ENCODE peak calls at places on chromosomes 2 and 18, in four cellular contexts. One of them, this sample, is unnamed. For H3K4me1, the result is how much of the 10 kb centered on the place peaks cover.

GRCh38 chr18:13611058-13611615 is 115.2 kb downstream of the FAM210A start:
- DNase-seq in adrenal gland: peak
- DNase-seq in esophagus squamous epithelium: no peak
- DNase-seq in heart left ventricle: peak
- DNase-seq in this sample: no peak

GRCh38 chr18:50704541-50704940 is 115.3 kb downstream of the MRO start:
- DNase-seq in adrenal gland: no peak
- DNase-seq in esophagus squamous epithelium: no peak
- DNase-seq in heart left ventricle: no peak
- DNase-seq in this sample: no peak

GRCh38 chr18:79826966-79827365 is 29.2 kb downstream of the KCNG2 start:
- DNase-seq in adrenal gland: no peak
- DNase-seq in esophagus squamous epithelium: no peak
- DNase-seq in heart left ventricle: no peak
- DNase-seq in this sample: no peak

GRCh38 chr18:72999971-73000607 is 132.3 kb upstream of the NETO1 start:
- DNase-seq in adrenal gland: no peak
- DNase-seq in esophagus squamous epithelium: no peak
- DNase-seq in heart left ventricle: no peak
- DNase-seq in this sample: no peak

GRCh38 chr18:21632393-21632792 is 20.3 kb downstream of the SNRPD1 start:
- DNase-seq in adrenal gland: no peak
- DNase-seq in esophagus squamous epithelium: no peak
- DNase-seq in heart left ventricle: no peak
- DNase-seq in this sample: no peak

GRCh38 chr2:39718483-39718882 is 52.8 kb downstream of the TMEM178A start:
- DNase-seq in adrenal gland: no peak
- DNase-seq in esophagus squamous epithelium: no peak
- DNase-seq in heart left ventricle: no peak
- DNase-seq in this sample: no peak

GRCh38 chr2:170165129-170165528 is 12.8 kb upstream of the MYO3B start:
- DNase-seq in adrenal gland: no peak
- DNase-seq in esophagus squamous epithelium: no peak
- DNase-seq in heart left ventricle: no peak
- DNase-seq in this sample: no peak

GRCh38 chr2:210816769-210817168 is 260.4 kb downstream of the CPS1 start:
- DNase-seq in adrenal gland: no peak
- DNase-seq in esophagus squamous epithelium: no peak
- DNase-seq in heart left ventricle: no peak
- DNase-seq in this sample: no peak

GRCh38 chr2:219249203-219249980 is 3.7 kb upstream of the TUBA4B start:
- DNase-seq in adrenal gland: peak
- DNase-seq in esophagus squamous epithelium: no peak
- DNase-seq in heart left ventricle: peak
- DNase-seq in this sample: peak

GRCh38 chr2:47269316-47270232 is 114.5 kb upstream of the STPG4 start:
- DNase-seq in adrenal gland: peak
- DNase-seq in esophagus squamous epithelium: no peak
- DNase-seq in heart left ventricle: peak
- DNase-seq in this sample: no peak

GRCh38 chr2:63712748-63713147 is 124.0 kb downstream of the MDH1 start:
- DNase-seq in adrenal gland: peak
- DNase-seq in esophagus squamous epithelium: no peak
- DNase-seq in heart left ventricle: no peak
- DNase-seq in this sample: no peak

GRCh38 chr18:75127143-75128021 is 81.6 kb downstream of the PTGR3 start:
- DNase-seq in adrenal gland: no peak
- DNase-seq in esophagus squamous epithelium: no peak
- DNase-seq in heart left ventricle: no peak
- DNase-seq in this sample: no peak

GRCh38 chr18:23798824-23799223 is 109.6 kb downstream of the LAMA3 start:
- DNase-seq in adrenal gland: no peak
- DNase-seq in esophagus squamous epithelium: no peak
- DNase-seq in heart left ventricle: no peak
- DNase-seq in this sample: no peak

GRCh38 chr2:179965291-179965690 is 41.8 kb downstream of the CWC22 start:
- DNase-seq in adrenal gland: no peak
- DNase-seq in esophagus squamous epithelium: no peak
- DNase-seq in heart left ventricle: no peak
- DNase-seq in this sample: no peak

GRCh38 chr2:235201796-235202195 is 250.0 kb downstream of the SH3BP4 start:
- DNase-seq in adrenal gland: no peak
- DNase-seq in esophagus squamous epithelium: no peak
- DNase-seq in heart left ventricle: no peak
- DNase-seq in this sample: no peak

GRCh38 chr2:179020156-179020750 is 29.7 kb downstream of the CCDC141 start:
- DNase-seq in adrenal gland: peak
- DNase-seq in esophagus squamous epithelium: no peak
- DNase-seq in heart left ventricle: no peak
- DNase-seq in this sample: peak

GRCh38 chr18:2908166-2908945 is 61.5 kb downstream of the EMILIN2 start:
- DNase-seq in adrenal gland: no peak
- DNase-seq in esophagus squamous epithelium: no peak
- DNase-seq in heart left ventricle: no peak
- DNase-seq in this sample: no peak

GRCh38 chr2:100588071-100588786 is 25.4 kb downstream of the PDCL3 start:
- DNase-seq in adrenal gland: no peak
- DNase-seq in esophagus squamous epithelium: no peak
- DNase-seq in heart left ventricle: no peak
- DNase-seq in this sample: peak

GRCh38 chr2:66430195-66430905 is 4.6 kb upstream of the MEIS1 start:
- DNase-seq in adrenal gland: no peak
- DNase-seq in esophagus squamous epithelium: no peak
- DNase-seq in heart left ventricle: no peak
- DNase-seq in this sample: no peak

GRCh38 chr18:79930020-79930642 is 21.3 kb downstream of the SLC66A2 start:
- DNase-seq in adrenal gland: no peak
- DNase-seq in esophagus squamous epithelium: no peak
- DNase-seq in heart left ventricle: no peak
- DNase-seq in this sample: no peak

GRCh38 chr2:174775586-174775985 is 11.3 kb upstream of the CHRNA1 start:
- DNase-seq in adrenal gland: no peak
- DNase-seq in esophagus squamous epithelium: no peak
- DNase-seq in heart left ventricle: no peak
- DNase-seq in this sample: no peak

GRCh38 chr2:97775074-97775473 is 61.7 kb downstream of the ZAP70 start:
- DNase-seq in adrenal gland: no peak
- DNase-seq in esophagus squamous epithelium: no peak
- DNase-seq in heart left ventricle: no peak
- DNase-seq in this sample: no peak

GRCh38 chr18:14746897-14747296 is 1.1 kb upstream of the ANKRD30B start:
- DNase-seq in adrenal gland: no peak
- DNase-seq in esophagus squamous epithelium: no peak
- DNase-seq in heart left ventricle: no peak
- DNase-seq in this sample: no peak

GRCh38 chr2:24015562-24016375 is 5.9 kb downstream of the MFSD2B start:
- DNase-seq in adrenal gland: no peak
- DNase-seq in esophagus squamous epithelium: no peak
- DNase-seq in heart left ventricle: no peak
- DNase-seq in this sample: no peak

GRCh38 chr18:452801-453200 is 47.7 kb downstream of the COLEC12 start:
- DNase-seq in adrenal gland: no peak
- DNase-seq in esophagus squamous epithelium: no peak
- DNase-seq in heart left ventricle: no peak
- DNase-seq in this sample: no peak

GRCh38 chr2:38591152-38591551 is 11.6 kb downstream of the HNRNPLL start:
- DNase-seq in adrenal gland: no peak
- DNase-seq in esophagus squamous epithelium: no peak
- DNase-seq in heart left ventricle: no peak
- DNase-seq in this sample: no peak

GRCh38 chr2:38596229-38596628 is 6.5 kb downstream of the HNRNPLL start:
- DNase-seq in adrenal gland: no peak
- DNase-seq in esophagus squamous epithelium: no peak
- DNase-seq in heart left ventricle: no peak
- DNase-seq in this sample: no peak

GRCh38 chr2:38597115-38597514 is 5.6 kb downstream of the HNRNPLL start:
- DNase-seq in adrenal gland: no peak
- DNase-seq in esophagus squamous epithelium: no peak
- DNase-seq in heart left ventricle: no peak
- DNase-seq in this sample: no peak

GRCh38 chr2:38590053-38590452 is 12.7 kb downstream of the HNRNPLL start:
- DNase-seq in adrenal gland: no peak
- DNase-seq in esophagus squamous epithelium: no peak
- DNase-seq in heart left ventricle: no peak
- DNase-seq in this sample: no peak

DNA sequence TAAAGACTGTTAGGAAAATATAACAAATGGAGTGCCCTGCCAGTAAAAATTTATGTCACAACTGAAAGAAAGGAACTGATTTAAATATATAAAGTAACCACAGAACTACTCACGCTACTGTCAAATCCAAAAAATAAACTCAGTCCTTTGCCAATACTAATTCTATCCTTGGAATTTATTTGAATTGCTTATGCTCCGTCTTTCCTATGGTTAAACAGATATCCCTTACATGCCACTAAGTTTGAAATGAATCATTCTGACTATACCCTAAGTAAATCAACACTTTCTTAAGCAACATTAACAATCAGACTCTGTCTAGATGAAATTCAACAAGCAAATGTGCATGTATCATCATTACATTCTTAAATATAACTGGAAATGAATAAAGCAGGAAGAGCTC is 9.8 kb downstream of the HNRNPLL start:
- DNase-seq in adrenal gland: no peak
- DNase-seq in esophagus squamous epithelium: no peak
- DNase-seq in heart left ventricle: no peak
- DNase-seq in this sample: no peak
- H3K4me1 ChIP-seq in adrenal gland: under half
- H3K4me1 ChIP-seq in esophagus squamous epithelium: under half
- H3K4me1 ChIP-seq in heart left ventricle: half or more
- H3K4me1 ChIP-seq in this sample: half or more

GRCh38 chr2:240957656-240958365 is 40.6 kb upstream of the SNED1 start:
- DNase-seq in adrenal gland: peak
- DNase-seq in esophagus squamous epithelium: no peak
- DNase-seq in heart left ventricle: peak
- DNase-seq in this sample: no peak

GRCh38 chr2:240955306-240956101 is 42.9 kb upstream of the SNED1 start:
- DNase-seq in adrenal gland: no peak
- DNase-seq in esophagus squamous epithelium: no peak
- DNase-seq in heart left ventricle: peak
- DNase-seq in this sample: no peak

GRCh38 chr2:240958366-240959213 is 39.8 kb upstream of the SNED1 start:
- DNase-seq in adrenal gland: no peak
- DNase-seq in esophagus squamous epithelium: no peak
- DNase-seq in heart left ventricle: peak
- DNase-seq in this sample: no peak

GRCh38 chr2:240956161-240956934 is 42.1 kb upstream of the SNED1 start:
- DNase-seq in adrenal gland: no peak
- DNase-seq in esophagus squamous epithelium: no peak
- DNase-seq in heart left ventricle: peak
- DNase-seq in this sample: no peak

GRCh38 chr2:240956935-240957655 is 41.3 kb upstream of the SNED1 start:
- DNase-seq in adrenal gland: no peak
- DNase-seq in esophagus squamous epithelium: no peak
- DNase-seq in heart left ventricle: peak
- DNase-seq in this sample: no peak
- H3K27ac ChIP-seq in adrenal gland: no peak
- H3K27ac ChIP-seq in esophagus squamous epithelium: no peak
- H3K27ac ChIP-seq in heart left ventricle: peak
- H3K27ac ChIP-seq in this sample: no peak

GRCh38 chr2:55163895-55164509 is 68.1 kb downstream of the CLHC1 start:
- DNase-seq in adrenal gland: no peak
- DNase-seq in esophagus squamous epithelium: no peak
- DNase-seq in heart left ventricle: no peak
- DNase-seq in this sample: no peak
- H3K4me1 ChIP-seq in adrenal gland: under half
- H3K4me1 ChIP-seq in esophagus squamous epithelium: under half
- H3K4me1 ChIP-seq in heart left ventricle: under half
- H3K4me1 ChIP-seq in this sample: under half

DNA sequence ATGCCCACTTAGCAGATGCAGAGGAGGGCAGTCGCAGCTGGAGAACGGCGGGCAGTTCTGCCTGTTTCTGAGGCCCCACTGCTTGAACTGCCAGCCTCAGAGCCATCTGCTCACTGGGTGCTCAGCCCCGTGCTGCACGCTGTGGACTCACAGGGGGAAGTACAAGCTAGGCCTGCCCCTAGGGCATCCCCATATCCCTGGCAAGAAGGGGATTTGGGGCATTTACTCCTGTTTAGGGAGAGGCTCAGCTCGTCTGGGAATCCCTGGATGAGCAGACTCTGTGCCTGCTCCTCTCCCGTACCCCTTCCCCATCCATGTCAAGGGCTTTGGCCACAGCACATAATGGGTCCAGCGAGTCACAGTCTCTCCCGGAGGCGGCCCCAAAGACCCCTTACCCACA is 169.8 kb upstream of the PKDCC start:
- DNase-seq in adrenal gland: no peak
- DNase-seq in esophagus squamous epithelium: no peak
- DNase-seq in heart left ventricle: no peak
- DNase-seq in this sample: no peak
- H3K27ac ChIP-seq in adrenal gland: no peak
- H3K27ac ChIP-seq in esophagus squamous epithelium: no peak
- H3K27ac ChIP-seq in heart left ventricle: no peak
- H3K27ac ChIP-seq in this sample: no peak

GRCh38 chr2:212811036-212811805 is 272.6 kb upstream of the ERBB4 start:
- DNase-seq in adrenal gland: no peak
- DNase-seq in esophagus squamous epithelium: no peak
- DNase-seq in heart left ventricle: no peak
- DNase-seq in this sample: no peak
- H3K4me1 ChIP-seq in adrenal gland: under half
- H3K4me1 ChIP-seq in esophagus squamous epithelium: under half
- H3K4me1 ChIP-seq in heart left ventricle: under half
- H3K4me1 ChIP-seq in this sample: under half

GRCh38 chr2:215144106-215144875 is 5.9 kb upstream of the ABCA12 start:
- DNase-seq in adrenal gland: no peak
- DNase-seq in esophagus squamous epithelium: no peak
- DNase-seq in heart left ventricle: no peak
- DNase-seq in this sample: no peak
- H3K27ac ChIP-seq in adrenal gland: no peak
- H3K27ac ChIP-seq in esophagus squamous epithelium: no peak
- H3K27ac ChIP-seq in heart left ventricle: no peak
- H3K27ac ChIP-seq in this sample: no peak

GRCh38 chr2:156181208-156181607 is 151.3 kb downstream of the NR4A2 start:
- DNase-seq in adrenal gland: no peak
- DNase-seq in esophagus squamous epithelium: no peak
- DNase-seq in heart left ventricle: no peak
- DNase-seq in this sample: no peak
- H3K4me1 ChIP-seq in adrenal gland: under half
- H3K4me1 ChIP-seq in esophagus squamous epithelium: under half
- H3K4me1 ChIP-seq in heart left ventricle: under half
- H3K4me1 ChIP-seq in this sample: under half

GRCh38 chr18:68263481-68263880 is 451.4 kb downstream of the TMX3 start:
- DNase-seq in adrenal gland: no peak
- DNase-seq in esophagus squamous epithelium: no peak
- DNase-seq in heart left ventricle: no peak
- DNase-seq in this sample: no peak

GRCh38 chr18:68267583-68267982 is 447.3 kb downstream of the TMX3 start:
- DNase-seq in adrenal gland: no peak
- DNase-seq in esophagus squamous epithelium: no peak
- DNase-seq in heart left ventricle: no peak
- DNase-seq in this sample: no peak

GRCh38 chr18:68262697-68263293 is 452.1 kb downstream of the TMX3 start:
- DNase-seq in adrenal gland: no peak
- DNase-seq in esophagus squamous epithelium: no peak
- DNase-seq in heart left ventricle: no peak
- DNase-seq in this sample: no peak
- H3K27ac ChIP-seq in adrenal gland: no peak
- H3K27ac ChIP-seq in esophagus squamous epithelium: no peak
- H3K27ac ChIP-seq in heart left ventricle: no peak
- H3K27ac ChIP-seq in this sample: no peak

GRCh38 chr18:8800876-8801262 is 95.5 kb downstream of the MTCL1 start:
- DNase-seq in adrenal gland: no peak
- DNase-seq in esophagus squamous epithelium: no peak
- DNase-seq in heart left ventricle: no peak
- DNase-seq in this sample: no peak
- H3K4me1 ChIP-seq in adrenal gland: under half
- H3K4me1 ChIP-seq in esophagus squamous epithelium: under half
- H3K4me1 ChIP-seq in heart left ventricle: under half
- H3K4me1 ChIP-seq in this sample: under half

This sample was measured in CD4-positive, CD25-positive, alpha-beta regulatory T cell.